ENCODE peak calls at places on chromosomes 5 and 9, in four cellular contexts. B is fibroblast of lung, E is left ventricle myocardium inferior, O is RWPE1. W is an unnamed sample.

GRCh38 chr9:127980056-127980705 is 608 bp downstream of the EEIG1 start:
- DNase-seq in O (no peak), B (no peak), E (no peak), W (no peak)

GRCh38 chr9:26245072-26245471 is 566.8 kb upstream of the TUSC1 start:
- DNase-seq in O (no peak), B (no peak), E (no peak), W (no peak)

GRCh38 chr9:32839486-32839885 is 56.1 kb downstream of the TMEM215 start:
- DNase-seq in E (no peak), O (no peak), B (no peak), W (no peak)

GRCh38 chr5:42991477-42992034 is 48.6 kb downstream of the ANXA2R start:
- DNase-seq in B (peak), O (no peak), E (no peak), W (no peak)

GRCh38 chr5:1665231-1665630 is 134.4 kb downstream of the MRPL36 start:
- DNase-seq in B (no peak), E (no peak), O (no peak), W (no peak)

GRCh38 chr5:142316051-142316450 is 8.8 kb downstream of the SPRY4 start:
- DNase-seq in O (no peak), B (peak), E (no peak), W (no peak)

GRCh38 chr5:178077751-178078150 is 35.6 kb upstream of the N4BP3 start:
- DNase-seq in O (no peak), B (no peak), E (no peak), W (no peak)

GRCh38 chr5:93192107-93192506 is 388.9 kb downstream of the NR2F1-AS1 start:
- DNase-seq in O (peak), B (peak), E (no peak), W (peak)

GRCh38 chr9:121445986-121446385 is 53.7 kb downstream of the GGTA1 start:
- DNase-seq in B (no peak), O (no peak), E (no peak), W (no peak)

GRCh38 chr5:173307695-173308094 is 20.5 kb downstream of the STC2 start:
- DNase-seq in O (no peak), B (no peak), E (no peak), W (no peak)

GRCh38 chr9:92730897-92731296 is 33.7 kb downstream of the BICD2 start:
- DNase-seq in O (no peak), E (no peak), B (no peak), W (no peak)

DNA sequence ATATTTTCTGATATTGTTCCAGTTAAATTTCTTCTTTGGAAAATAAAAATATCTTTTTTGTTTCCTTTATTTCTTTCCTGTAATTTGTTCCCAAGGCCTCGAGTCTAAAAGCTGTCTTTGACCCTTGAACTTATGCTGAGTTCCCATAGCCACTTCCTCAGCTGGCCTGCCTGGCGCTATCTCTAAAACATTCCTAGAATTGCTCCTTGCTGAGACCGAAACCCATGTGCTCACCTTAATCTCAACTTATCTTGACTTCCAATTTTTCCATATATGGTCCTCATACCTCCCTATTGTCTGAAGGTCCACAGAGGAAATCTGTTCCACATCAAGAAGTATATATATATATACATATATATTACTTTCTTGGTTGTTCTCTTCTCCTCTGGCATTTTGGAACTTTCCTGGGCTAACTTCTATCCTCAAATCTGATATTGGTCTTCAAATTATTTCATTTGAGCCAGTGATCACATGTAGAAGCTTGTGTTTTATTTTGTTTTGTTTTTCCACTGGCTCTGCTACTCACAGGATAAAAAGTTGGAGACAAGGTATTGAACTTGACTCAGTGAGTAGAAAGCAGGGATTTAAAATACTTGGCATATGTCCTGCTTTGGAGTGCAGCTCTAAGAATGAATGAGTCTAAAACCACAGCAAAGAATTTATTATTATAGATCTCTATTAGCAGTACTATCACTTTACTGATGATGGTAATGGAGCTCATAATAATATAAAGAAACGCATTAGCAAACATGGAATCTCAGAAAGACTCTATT is 45.2 kb downstream of the ENC1 start:
- DNase-seq in B (peak), E (no peak), O (peak), W (peak)
- H3K27ac ChIP-seq in B (peak), E (peak), O (no peak), W (peak)

GRCh38 chr9:70111042-70111602 is 67.5 kb downstream of the MAMDC2 start:
- DNase-seq in O (peak), E (peak), B (peak), W (peak)
- H3K27ac ChIP-seq in O (no peak), E (peak), B (no peak), W (no peak)

GRCh38 chr9:70060148-70060882 is 16.7 kb downstream of the MAMDC2 start:
- DNase-seq in B (no peak), E (no peak), O (no peak), W (no peak)

GRCh38 chr9:70055867-70056266 is 12.2 kb downstream of the MAMDC2 start:
- DNase-seq in O (no peak), E (no peak), B (no peak), W (no peak)

GRCh38 chr9:70060883-70061507 is 17.3 kb downstream of the MAMDC2 start:
- DNase-seq in O (no peak), E (no peak), B (no peak), W (no peak)

GRCh38 chr9:70056545-70056944 is 12.9 kb downstream of the MAMDC2 start:
- DNase-seq in O (no peak), E (no peak), B (no peak), W (no peak)

DNA sequence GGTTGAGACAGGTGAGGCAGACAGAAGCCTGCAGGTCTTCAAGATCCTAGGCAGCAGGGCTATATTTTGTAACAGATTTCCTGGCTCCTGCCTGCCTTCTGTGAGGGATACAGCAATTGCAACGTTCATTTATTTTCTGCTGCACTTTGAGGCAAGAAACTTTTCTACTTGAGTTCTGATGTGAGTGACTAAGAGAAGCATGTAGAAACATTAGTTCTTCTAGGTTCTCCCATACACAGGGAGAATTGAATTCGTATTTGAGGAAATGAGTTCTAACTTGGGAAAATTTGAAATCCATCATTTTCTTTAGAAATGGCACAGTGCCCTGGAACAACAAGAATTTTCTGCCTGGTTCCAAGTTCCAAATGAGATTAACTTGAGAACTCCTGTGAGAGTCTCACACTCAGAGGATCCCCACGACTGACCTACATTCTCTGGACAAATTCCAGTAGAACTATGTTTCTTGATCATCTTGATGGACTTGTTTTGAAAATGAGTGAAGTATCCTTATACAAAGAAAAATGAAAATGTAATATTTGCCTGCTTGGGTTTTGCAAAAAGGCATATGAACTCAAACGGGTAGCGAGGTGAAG is 15.0 kb downstream of the MAMDC2 start:
- DNase-seq in O (no peak), E (no peak), B (no peak), W (no peak)
- H3K27ac ChIP-seq in O (no peak), E (peak), B (no peak), W (no peak)

DNA sequence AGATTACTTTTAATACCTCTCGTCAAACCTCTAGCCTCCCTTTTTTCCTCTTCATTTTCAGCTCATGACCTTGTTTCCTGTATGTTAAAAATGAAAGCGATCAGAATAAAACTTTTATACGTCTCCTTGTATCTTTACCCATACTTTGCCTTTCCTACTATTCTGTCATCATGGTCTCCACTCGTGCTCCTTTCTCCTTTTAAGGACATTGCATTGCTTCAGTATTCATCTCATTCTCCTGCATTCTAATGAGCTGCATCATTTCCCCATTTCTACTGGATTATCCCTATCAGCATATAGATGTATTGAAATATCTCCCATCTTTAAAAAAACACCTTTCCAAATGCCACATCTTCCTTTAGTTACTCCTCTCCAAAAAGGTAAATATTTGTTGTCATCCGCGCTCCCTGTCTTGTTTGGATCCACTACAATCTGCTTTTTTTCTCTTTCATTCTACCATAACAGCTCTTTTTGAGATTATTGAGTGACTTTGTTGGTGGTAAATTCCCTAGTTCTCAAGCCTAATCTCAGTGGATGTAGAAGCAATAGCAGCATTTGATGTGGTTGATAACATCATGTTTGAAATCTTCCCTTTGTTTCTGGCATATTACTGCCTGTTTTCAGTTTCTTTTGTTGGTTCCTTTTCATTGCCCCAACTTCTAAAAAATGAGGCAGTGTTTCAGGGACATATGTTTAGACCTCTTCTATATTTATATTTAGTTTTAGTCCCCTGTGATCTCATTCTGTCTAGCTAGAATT is 8.7 kb downstream of the CDC42SE2 start:
- DNase-seq in O (no peak), E (no peak), B (no peak), W (no peak)
- H3K27ac ChIP-seq in O (no peak), E (no peak), B (no peak), W (no peak)

W was measured in brain microvascular endothelial cell.